ENCODE peak calls at places on chromosomes 6 and 20, in four cellular contexts. One of them, this sample, is unnamed.

GRCh38 chr6:159790947-159791598 is 806 bp downstream of the MRPL18 start:
- DNase-seq in activated CD8-positive, alpha-beta T cell treated with anti-CD3 and anti-CD28 coated beads for 36 hours: peak; percentile 47
- DNase-seq in non-pigmented ciliary epithelial cell: no peak
- DNase-seq in CD4-positive, alpha-beta T cell: no peak
- DNase-seq in this sample: no peak

GRCh38 chr20:34516874-34517542 is 786 bp downstream of the DYNLRB1 start:
- DNase-seq in activated CD8-positive, alpha-beta T cell treated with anti-CD3 and anti-CD28 coated beads for 36 hours: peak; percentile 66
- DNase-seq in non-pigmented ciliary epithelial cell: no peak
- DNase-seq in CD4-positive, alpha-beta T cell: peak; percentile 6
- DNase-seq in this sample: peak; percentile 54

GRCh38 chr6:152368761-152369624 is 268.2 kb downstream of the SYNE1 start:
- DNase-seq in activated CD8-positive, alpha-beta T cell treated with anti-CD3 and anti-CD28 coated beads for 36 hours: no peak
- DNase-seq in non-pigmented ciliary epithelial cell: no peak
- DNase-seq in CD4-positive, alpha-beta T cell: no peak
- DNase-seq in this sample: no peak

GRCh38 chr6:36851632-36852031 is 12.4 kb upstream of the CPNE5 start:
- DNase-seq in activated CD8-positive, alpha-beta T cell treated with anti-CD3 and anti-CD28 coated beads for 36 hours: no peak
- DNase-seq in non-pigmented ciliary epithelial cell: no peak
- DNase-seq in CD4-positive, alpha-beta T cell: no peak
- DNase-seq in this sample: no peak

GRCh38 chr6:142842423-142843261 is 102.3 kb downstream of the HIVEP2 start:
- DNase-seq in activated CD8-positive, alpha-beta T cell treated with anti-CD3 and anti-CD28 coated beads for 36 hours: peak; percentile 76
- DNase-seq in non-pigmented ciliary epithelial cell: no peak
- DNase-seq in CD4-positive, alpha-beta T cell: no peak
- DNase-seq in this sample: peak; percentile 24

GRCh38 chr6:54877713-54878317 is 31.2 kb downstream of the FAM83B start:
- DNase-seq in activated CD8-positive, alpha-beta T cell treated with anti-CD3 and anti-CD28 coated beads for 36 hours: no peak
- DNase-seq in non-pigmented ciliary epithelial cell: no peak
- DNase-seq in CD4-positive, alpha-beta T cell: no peak
- DNase-seq in this sample: no peak

GRCh38 chr6:103036846-103037245 is 1643.3 kb downstream of the GRIK2 start:
- DNase-seq in activated CD8-positive, alpha-beta T cell treated with anti-CD3 and anti-CD28 coated beads for 36 hours: no peak
- DNase-seq in non-pigmented ciliary epithelial cell: no peak
- DNase-seq in CD4-positive, alpha-beta T cell: no peak
- DNase-seq in this sample: no peak

GRCh38 chr6:19210849-19211590 is 626.1 kb upstream of the ID4 start:
- DNase-seq in activated CD8-positive, alpha-beta T cell treated with anti-CD3 and anti-CD28 coated beads for 36 hours: peak; percentile 42
- DNase-seq in non-pigmented ciliary epithelial cell: no peak
- DNase-seq in CD4-positive, alpha-beta T cell: no peak
- DNase-seq in this sample: peak; percentile 12

GRCh38 chr20:18224968-18225568 is 63.3 kb upstream of the ZNF133 start:
- DNase-seq in activated CD8-positive, alpha-beta T cell treated with anti-CD3 and anti-CD28 coated beads for 36 hours: no peak
- DNase-seq in non-pigmented ciliary epithelial cell: peak; percentile 20
- DNase-seq in CD4-positive, alpha-beta T cell: no peak
- DNase-seq in this sample: no peak

GRCh38 chr20:38471987-38472512 is 593 bp upstream of the RALGAPB start:
- DNase-seq in activated CD8-positive, alpha-beta T cell treated with anti-CD3 and anti-CD28 coated beads for 36 hours: no peak
- DNase-seq in non-pigmented ciliary epithelial cell: no peak
- DNase-seq in CD4-positive, alpha-beta T cell: no peak
- DNase-seq in this sample: no peak

GRCh38 chr20:48482790-48483189 is 345.0 kb downstream of the PREX1 start:
- DNase-seq in activated CD8-positive, alpha-beta T cell treated with anti-CD3 and anti-CD28 coated beads for 36 hours: no peak
- DNase-seq in non-pigmented ciliary epithelial cell: no peak
- DNase-seq in CD4-positive, alpha-beta T cell: no peak
- DNase-seq in this sample: peak; percentile 45

GRCh38 chr20:24731312-24731711 is 217.8 kb upstream of the CST7 start:
- DNase-seq in activated CD8-positive, alpha-beta T cell treated with anti-CD3 and anti-CD28 coated beads for 36 hours: no peak
- DNase-seq in non-pigmented ciliary epithelial cell: no peak
- DNase-seq in CD4-positive, alpha-beta T cell: no peak
- DNase-seq in this sample: no peak

GRCh38 chr6:139778688-139779087 is 404.2 kb upstream of the CITED2 start:
- DNase-seq in activated CD8-positive, alpha-beta T cell treated with anti-CD3 and anti-CD28 coated beads for 36 hours: no peak
- DNase-seq in non-pigmented ciliary epithelial cell: no peak
- DNase-seq in CD4-positive, alpha-beta T cell: no peak
- DNase-seq in this sample: no peak

GRCh38 chr20:64067733-64068307 is 4.8 kb downstream of the TCEA2 start:
- DNase-seq in activated CD8-positive, alpha-beta T cell treated with anti-CD3 and anti-CD28 coated beads for 36 hours: no peak
- DNase-seq in non-pigmented ciliary epithelial cell: no peak
- DNase-seq in CD4-positive, alpha-beta T cell: no peak
- DNase-seq in this sample: no peak